ENCODE peak calls at places on chromosome 14, in six cellular contexts. C is heart left ventricle; V is cardiac fibroblast; Z is Right ventricle myocardium superior; O is activated T-cell treated with anti-CD3 and anti-CD28 coated beads for 1 hour; W is stimulated activated CD4-positive, alpha-beta T cell treated with anti-CD3 and anti-CD28 coated beads, Interleukin-1b, Interleukin-23, amount 100 ng/mL, for 24 hours. N is an unnamed sample.

GRCh38 chr14:93905623-93906022 is 21.5 kb upstream of the FAM181A start:
- DNase-seq in C (no peak), V (no peak), Z (no peak), O (no peak), W (no peak), N (no peak)

GRCh38 chr14:79254069-79254775 is 957.1 kb downstream of the DIO2 start:
- DNase-seq in C (no peak), V (peak; percentile 6), Z (no peak), O (no peak), W (no peak), N (no peak)

GRCh38 chr14:77303417-77304156 is 17.1 kb downstream of the POMT2 start:
- DNase-seq in C (no peak), V (peak; percentile 84), Z (no peak), O (no peak), W (no peak), N (no peak)

GRCh38 chr14:101595887-101596721 is 34.8 kb downstream of the DIO3 start:
- DNase-seq in C (no peak), V (no peak), Z (no peak), O (no peak), W (peak; percentile 29), N (no peak)

GRCh38 chr14:100640481-100641273 is 53.5 kb upstream of the BEGAIN start:
- DNase-seq in C (no peak), V (no peak), Z (no peak), O (peak; percentile 53), W (peak; percentile 41), N (peak; percentile 81)

GRCh38 chr14:32129124-32129523 is 52.0 kb downstream of the ARHGAP5 start:
- DNase-seq in C (no peak), V (peak; percentile 48), Z (no peak), O (no peak), W (no peak), N (no peak)

GRCh38 chr14:22973217-22974032 is 8.9 kb downstream of the AJUBA start:
- DNase-seq in C (no peak), V (peak; percentile 81), Z (no peak), O (no peak), W (peak; percentile 19), N (no peak)

GRCh38 chr14:39426605-39427004 is 5.6 kb downstream of the FBXO33 start:
- DNase-seq in C (no peak), V (peak; percentile 76), Z (no peak), O (no peak), W (no peak), N (no peak)

GRCh38 chr14:77327111-77327510 is 6.3 kb downstream of the GSTZ1 start:
- DNase-seq in C (no peak), V (no peak), Z (no peak), O (no peak), W (no peak), N (no peak)

GRCh38 chr14:32698831-32699230 is 239.8 kb upstream of the NPAS3 start:
- DNase-seq in C (no peak), V (no peak), Z (no peak), O (no peak), W (no peak), N (no peak)

GRCh38 chr14:29846339-29847129 is 81.1 kb downstream of the PRKD1 start:
- DNase-seq in C (no peak), V (no peak), Z (no peak), O (no peak), W (no peak), N (no peak)

GRCh38 chr14:70118064-70118463 is 70.7 kb downstream of the SLC8A3 start:
- DNase-seq in C (no peak), V (no peak), Z (no peak), O (no peak), W (no peak), N (no peak)

GRCh38 chr14:98958048-98959031 is 313.7 kb downstream of the BCL11B start:
- DNase-seq in C (no peak), V (no peak), Z (no peak), O (no peak), W (no peak), N (no peak)

GRCh38 chr14:101600336-101600890 is 39.1 kb downstream of the DIO3 start:
- DNase-seq in C (no peak), V (no peak), Z (no peak), O (no peak), W (no peak), N (no peak)

GRCh38 chr14:82504894-82505293 is 971.2 kb upstream of the SEL1L start:
- DNase-seq in C (no peak), V (no peak), Z (no peak), O (no peak), W (no peak), N (no peak)

GRCh38 chr14:34106310-34106709 is 155.4 kb upstream of the EGLN3 start:
- DNase-seq in C (no peak), V (no peak), Z (no peak), O (no peak), W (no peak), N (no peak)

GRCh38 chr14:24095196-24096068 is 1.3 kb downstream of the PCK2 start:
- DNase-seq in C (peak; percentile 68), V (peak; percentile 24), Z (peak; percentile 72), O (no peak), W (peak; percentile 36), N (peak; percentile 36)

GRCh38 chr14:72893636-72894322 is at the start of gene DPF3:
- DNase-seq in C (peak; percentile 97), V (peak; percentile 96), Z (peak; percentile 98), O (peak; percentile 87), W (peak; percentile 88), N (peak; percentile 39)

GRCh38 chr14:75279153-75279738 is 618 bp downstream of the FOS start:
- DNase-seq in C (peak; percentile 90), V (peak; percentile 83), Z (peak; percentile 87), O (peak; percentile 40), W (peak; percentile 39), N (no peak)

GRCh38 chr14:36852853-36853634 is 191.4 kb downstream of the PAX9 start:
- DNase-seq in C (no peak), V (peak; percentile 1), Z (peak; percentile 54), O (no peak), W (no peak), N (no peak)

GRCh38 chr14:21913759-21914158 is 240.1 kb upstream of the OR4E1 start:
- DNase-seq in C (peak; percentile 32), V (peak; percentile 71), Z (peak; percentile 48), O (peak; percentile 54), W (peak; percentile 48), N (peak; percentile 43)

GRCh38 chr14:20626274-20626673 is 15.2 kb downstream of the OR6S1 start:
- DNase-seq in C (no peak), V (no peak), Z (no peak), O (no peak), W (no peak), N (no peak)

GRCh38 chr14:74502236-74503019 is 8.9 kb downstream of the ISCA2 start:
- DNase-seq in C (no peak), V (peak; percentile 64), Z (peak; percentile 26), O (no peak), W (no peak), N (no peak)

GRCh38 chr14:79493081-79493652 is 718.1 kb downstream of the DIO2 start:
- DNase-seq in C (no peak), V (no peak), Z (no peak), O (no peak), W (no peak), N (no peak)

GRCh38 chr14:35287481-35288013 is 4.6 kb upstream of the PSMA6 start:
- DNase-seq in C (no peak), V (peak; percentile 63), Z (no peak), O (no peak), W (peak; percentile 50), N (no peak)

GRCh38 chr14:69152181-69152943 is 557 bp downstream of the DCAF5 start:
- DNase-seq in C (no peak), V (peak; percentile 56), Z (no peak), O (peak; percentile 36), W (peak; percentile 23), N (no peak)